ENCODE peak calls at places on chromosome 3, in six cellular contexts. P is psoas muscle, J is fibroblast of lung, T is stomach, A is heart right ventricle, E is HCT116. G is an unnamed sample.

GRCh38 chr3:156847746-156848339 is 21.7 kb downstream of the LEKR1 start:
- DNase-seq in P (no peak), J (peak; percentile 41), T (no peak), A (no peak), E (no peak), G (no peak)

GRCh38 chr3:95798628-95799027 is 1015.8 kb upstream of the EPHA6 start:
- DNase-seq in P (no peak), J (no peak), T (no peak), A (no peak), E (no peak), G (no peak)

GRCh38 chr3:108804956-108805355 is 17.6 kb upstream of the TRAT1 start:
- DNase-seq in P (no peak), J (no peak), T (no peak), A (no peak), E (no peak), G (no peak)

GRCh38 chr3:194344012-194344411 is 7.1 kb downstream of the CPN2 start:
- DNase-seq in P (peak; percentile 83), J (peak; percentile 63), T (peak; percentile 84), A (peak; percentile 75), E (peak; percentile 28), G (peak; percentile 70)

GRCh38 chr3:74089854-74090253 is 465.1 kb upstream of the PDZRN3 start:
- DNase-seq in P (no peak), J (peak; percentile 70), T (no peak), A (no peak), E (no peak), G (no peak)

GRCh38 chr3:56753206-56753605 is 48.5 kb downstream of the ARHGEF3 start:
- DNase-seq in P (no peak), J (no peak), T (no peak), A (no peak), E (no peak), G (no peak)

GRCh38 chr3:115099115-115099884 is 47.8 kb downstream of the ZBTB20 start:
- DNase-seq in P (no peak), J (peak; percentile 42), T (no peak), A (no peak), E (no peak), G (no peak)

GRCh38 chr3:15271785-15272381 is 60.5 kb downstream of the SH3BP5 start:
- DNase-seq in P (peak; percentile 61), J (no peak), T (peak; percentile 47), A (peak; percentile 44), E (no peak), G (peak; percentile 16)

GRCh38 chr3:157865449-157865862 is 240.8 kb downstream of the SHOX2 start:
- DNase-seq in P (no peak), J (no peak), T (no peak), A (no peak), E (peak; percentile 42), G (no peak)

GRCh38 chr3:184322731-184323487 is 8.5 kb downstream of the EIF4G1 start:
- DNase-seq in P (peak; percentile 86), J (no peak), T (no peak), A (no peak), E (no peak), G (no peak)

GRCh38 chr3:14289590-14290453 is 111.2 kb downstream of the LSM3 start:
- DNase-seq in P (no peak), J (peak; percentile 88), T (no peak), A (peak; percentile 56), E (no peak), G (peak; percentile 62)

GRCh38 chr3:167716920-167717319 is 17.8 kb downstream of the PDCD10 start:
- DNase-seq in P (no peak), J (no peak), T (no peak), A (no peak), E (no peak), G (no peak)

GRCh38 chr3:196569003-196569516 is 600 bp downstream of the FBXO45 start:
- DNase-seq in P (peak; percentile 71), J (peak; percentile 7), T (peak; percentile 48), A (no peak), E (no peak), G (peak; percentile 42)

GRCh38 chr3:161305095-161305991 is 66.0 kb downstream of the SPTSSB start:
- DNase-seq in P (no peak), J (peak; percentile 40), T (no peak), A (no peak), E (no peak), G (no peak)

GRCh38 chr3:128270559-128271492 is 117.5 kb downstream of the EEFSEC start:
- DNase-seq in P (no peak), J (no peak), T (no peak), A (no peak), E (no peak), G (no peak)

GRCh38 chr3:168024537-168024941 is 71.2 kb downstream of the GOLIM4 start:
- DNase-seq in P (no peak), J (peak; percentile 95), T (no peak), A (peak; percentile 27), E (peak; percentile 82), G (peak; percentile 67)

GRCh38 chr3:194328080-194328571 is 23.0 kb downstream of the CPN2 start:
- DNase-seq in P (peak; percentile 71), J (peak; percentile 64), T (no peak), A (no peak), E (no peak), G (no peak)

GRCh38 chr3:100401674-100402036 is 316 bp downstream of the LNP1 start:
- DNase-seq in P (peak; percentile 54), J (peak; percentile 48), T (no peak), A (peak; percentile 30), E (no peak), G (peak; percentile 86)

GRCh38 chr3:42519568-42519962 is 17.1 kb downstream of the VIPR1 start:
- DNase-seq in P (no peak), J (no peak), T (no peak), A (no peak), E (no peak), G (no peak)

GRCh38 chr3:108472011-108472591 is 38.3 kb downstream of the MYH15 start:
- DNase-seq in P (no peak), J (peak; percentile 82), T (no peak), A (no peak), E (peak; percentile 96), G (no peak)

GRCh38 chr3:95356764-95357501 is 1294.1 kb downstream of the NSUN3 start:
- DNase-seq in P (no peak), J (no peak), T (no peak), A (no peak), E (no peak), G (no peak)

GRCh38 chr3:41290736-41291135 is 91.4 kb downstream of the CTNNB1 start:
- DNase-seq in P (no peak), J (no peak), T (no peak), A (no peak), E (no peak), G (no peak)

GRCh38 chr3:54121404-54122045 is 827 bp upstream of the CACNA2D3 start:
- DNase-seq in P (peak; percentile 68), J (no peak), T (no peak), A (no peak), E (no peak), G (no peak)
- H3K27me3 ChIP-seq in P (no peaks in the 10 kb centered on the region), J (peaks cover 29% of the 10 kb centered on the region), T (no peaks in the 10 kb centered on the region), A (peaks cover 71% of the 10 kb centered on the region), E (peaks cover 19% of the 10 kb centered on the region), G (peaks cover 56% of the 10 kb centered on the region)

GRCh38 chr3:25462495-25462894 is 34.4 kb downstream of the RARB start:
- DNase-seq in P (no peak), J (no peak), T (no peak), A (no peak), E (no peak), G (no peak)
- H3K4me1 ChIP-seq in P (peaks cover 38% of the 10 kb centered on the region), J (peaks cover 6% of the 10 kb centered on the region), T (no peaks in the 10 kb centered on the region), A (peaks cover 36% of the 10 kb centered on the region), E (no peaks in the 10 kb centered on the region), G (peaks cover 29% of the 10 kb centered on the region)

DNA sequence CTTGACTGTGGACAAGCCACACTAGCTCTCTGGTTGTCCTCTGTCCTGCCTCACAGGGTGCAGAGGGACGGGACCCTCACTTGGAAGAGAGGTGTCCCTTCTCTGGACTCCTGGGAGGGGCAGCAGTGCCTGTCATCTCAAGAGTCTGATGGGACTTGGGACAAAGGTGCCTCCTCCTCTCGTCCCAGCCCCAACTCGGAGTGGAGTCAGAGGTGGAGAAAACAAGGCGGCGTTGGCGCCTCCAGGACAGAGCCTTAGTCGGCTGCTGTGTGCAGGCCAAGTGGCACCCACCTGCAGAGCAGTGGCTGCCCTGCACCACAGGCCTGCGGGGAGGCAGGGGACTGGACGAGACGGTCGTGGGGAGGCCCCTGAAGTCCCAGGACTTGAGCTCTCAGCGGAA is 9.4 kb upstream of the SEC13 start:
- DNase-seq in P (peak; percentile 46), J (no peak), T (no peak), A (no peak), E (no peak), G (no peak)
- H3K27me3 ChIP-seq in P (no peaks in the 10 kb centered on the region), J (peaks cover 60% of the 10 kb centered on the region), T (no peaks in the 10 kb centered on the region), A (peaks cover 39% of the 10 kb centered on the region), E (peaks cover 45% of the 10 kb centered on the region), G (peaks cover 30% of the 10 kb centered on the region)

GRCh38 chr3:123692671-123693070 is 107.8 kb upstream of the HACD2 start:
- DNase-seq in P (no peak), J (no peak), T (no peak), A (no peak), E (no peak), G (no peak)

GRCh38 chr3:123694377-123695147 is 109.7 kb upstream of the HACD2 start:
- DNase-seq in P (no peak), J (no peak), T (no peak), A (peak; percentile 32), E (no peak), G (peak; percentile 22)

GRCh38 chr3:123692041-123692440 is 107.2 kb upstream of the HACD2 start:
- DNase-seq in P (no peak), J (no peak), T (no peak), A (no peak), E (no peak), G (no peak)

GRCh38 chr3:123695152-123695551 is 110.3 kb upstream of the HACD2 start:
- DNase-seq in P (no peak), J (no peak), T (no peak), A (no peak), E (no peak), G (no peak)

DNA sequence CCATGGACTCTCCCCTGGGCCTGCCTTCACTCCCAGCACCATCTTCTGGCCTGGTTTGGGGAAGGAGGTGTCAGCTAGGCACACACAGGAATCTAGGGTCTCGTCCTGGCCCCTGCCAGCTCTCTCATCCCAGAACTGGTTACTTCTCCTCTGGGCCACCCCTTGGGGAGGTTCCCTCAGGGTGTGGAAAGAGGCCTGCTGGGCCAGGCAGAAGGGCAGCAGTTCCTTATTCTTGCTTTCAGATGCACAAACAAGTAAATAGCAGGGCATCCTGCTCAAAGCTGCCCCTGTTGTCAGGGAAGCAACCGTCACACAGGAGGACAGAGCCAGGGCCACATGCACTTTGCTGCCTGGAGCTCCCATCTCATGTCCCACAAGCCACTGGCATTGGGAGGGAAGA is 108.7 kb upstream of the HACD2 start:
- DNase-seq in P (no peak), J (no peak), T (no peak), A (no peak), E (no peak), G (no peak)
- H3K4me1 ChIP-seq in P (peaks cover 9% of the 10 kb centered on the region), J (peaks cover 62% of the 10 kb centered on the region), T (peaks cover 12% of the 10 kb centered on the region), A (peaks cover 59% of the 10 kb centered on the region), E (no peaks in the 10 kb centered on the region), G (peaks cover 33% of the 10 kb centered on the region)

GRCh38 chr3:50132421-50133282 is 22.5 kb upstream of the SEMA3F start:
- DNase-seq in P (no peak), J (no peak), T (no peak), A (no peak), E (no peak), G (no peak)
- H3K27me3 ChIP-seq in P (no peaks in the 10 kb centered on the region), J (no peaks in the 10 kb centered on the region), T (no peaks in the 10 kb centered on the region), A (no peaks in the 10 kb centered on the region), E (no peaks in the 10 kb centered on the region), G (no peaks in the 10 kb centered on the region)

G was measured in SJSA1.